ENCODE peak calls at places on chromosomes 13 and 19, in six cellular contexts. One of them, this sample, is unnamed.

GRCh38 chr13:46614582-46614981 is 61.6 kb downstream of the LRCH1 start:
- DNase-seq in amniotic epithelial cell: peak; percentile 88
- DNase-seq in B cell: no peak
- DNase-seq in OCI-LY7: no peak
- DNase-seq in Calu3: no peak
- DNase-seq in fibroblast of gingiva: peak; percentile 72
- DNase-seq in this sample: no peak

GRCh38 chr13:95391325-95391724 is 90.1 kb upstream of the ABCC4 start:
- DNase-seq in Calu3: no peak
- DNase-seq in amniotic epithelial cell: no peak
- DNase-seq in fibroblast of gingiva: peak; percentile 43
- DNase-seq in OCI-LY7: no peak
- DNase-seq in B cell: no peak
- DNase-seq in this sample: no peak

GRCh38 chr19:28351761-28352160 is 861.2 kb downstream of the UQCRFS1 start:
- DNase-seq in OCI-LY7: no peak
- DNase-seq in Calu3: no peak
- DNase-seq in amniotic epithelial cell: no peak
- DNase-seq in fibroblast of gingiva: no peak
- DNase-seq in B cell: no peak
- DNase-seq in this sample: no peak

GRCh38 chr13:110820311-110820710 is 94.6 kb downstream of the ANKRD10 start:
- DNase-seq in Calu3: no peak
- DNase-seq in fibroblast of gingiva: no peak
- DNase-seq in OCI-LY7: no peak
- DNase-seq in amniotic epithelial cell: no peak
- DNase-seq in B cell: no peak
- DNase-seq in this sample: peak; percentile 52

GRCh38 chr13:77143325-77143907 is 116.5 kb upstream of the FBXL3 start:
- DNase-seq in B cell: no peak
- DNase-seq in amniotic epithelial cell: peak; percentile 84
- DNase-seq in OCI-LY7: no peak
- DNase-seq in Calu3: peak; percentile 1
- DNase-seq in fibroblast of gingiva: peak; percentile 61
- DNase-seq in this sample: no peak

GRCh38 chr19:38649305-38650179 is 2.1 kb downstream of the ACTN4 start:
- DNase-seq in OCI-LY7: no peak
- DNase-seq in fibroblast of gingiva: no peak
- DNase-seq in amniotic epithelial cell: no peak
- DNase-seq in B cell: no peak
- DNase-seq in Calu3: peak; percentile 80
- DNase-seq in this sample: no peak

GRCh38 chr13:48775285-48775684 is 121.6 kb downstream of the CYSLTR2 start:
- DNase-seq in B cell: no peak
- DNase-seq in fibroblast of gingiva: no peak
- DNase-seq in amniotic epithelial cell: peak; percentile 79
- DNase-seq in OCI-LY7: no peak
- DNase-seq in Calu3: no peak
- DNase-seq in this sample: no peak

GRCh38 chr19:49150106-49150943 is 4.9 kb downstream of the HRC start:
- DNase-seq in OCI-LY7: peak; percentile 90
- DNase-seq in fibroblast of gingiva: peak; percentile 75
- DNase-seq in amniotic epithelial cell: peak; percentile 70
- DNase-seq in B cell: peak; percentile 63
- DNase-seq in Calu3: peak; percentile 88
- DNase-seq in this sample: peak; percentile 76

GRCh38 chr13:110643324-110643723 is 28.0 kb downstream of the NAXD start:
- DNase-seq in Calu3: no peak
- DNase-seq in amniotic epithelial cell: no peak
- DNase-seq in fibroblast of gingiva: no peak
- DNase-seq in B cell: no peak
- DNase-seq in OCI-LY7: no peak
- DNase-seq in this sample: no peak

GRCh38 chr19:48553676-48554384 is 1.9 kb downstream of the SULT2B1 start:
- DNase-seq in fibroblast of gingiva: peak; percentile 41
- DNase-seq in amniotic epithelial cell: peak; percentile 96
- DNase-seq in B cell: no peak
- DNase-seq in OCI-LY7: no peak
- DNase-seq in Calu3: peak; percentile 27
- DNase-seq in this sample: no peak

GRCh38 chr19:1027953-1028902 is 1.8 kb downstream of the CNN2 start:
- DNase-seq in amniotic epithelial cell: peak; percentile 93
- DNase-seq in B cell: peak; percentile 66
- DNase-seq in fibroblast of gingiva: peak; percentile 97
- DNase-seq in Calu3: peak; percentile 59
- DNase-seq in OCI-LY7: peak; percentile 82
- DNase-seq in this sample: peak; percentile 53

GRCh38 chr19:917323-918151 is at the start of gene KISS1R:
- DNase-seq in OCI-LY7: peak; percentile 78
- DNase-seq in amniotic epithelial cell: no peak
- DNase-seq in fibroblast of gingiva: no peak
- DNase-seq in Calu3: peak; percentile 40
- DNase-seq in B cell: peak; percentile 92
- DNase-seq in this sample: peak; percentile 62

GRCh38 chr19:38321646-38322323 is 2.1 kb downstream of the KCNK6 start:
- DNase-seq in amniotic epithelial cell: peak; percentile 97
- DNase-seq in OCI-LY7: no peak
- DNase-seq in B cell: no peak
- DNase-seq in fibroblast of gingiva: peak; percentile 31
- DNase-seq in Calu3: no peak
- DNase-seq in this sample: no peak

GRCh38 chr19:6000228-6000847 is 22.4 kb upstream of the RANBP3 start:
- DNase-seq in Calu3: no peak
- DNase-seq in amniotic epithelial cell: no peak
- DNase-seq in B cell: no peak
- DNase-seq in OCI-LY7: no peak
- DNase-seq in fibroblast of gingiva: no peak
- DNase-seq in this sample: no peak

GRCh38 chr13:38735655-38736440 is 49.0 kb downstream of the FREM2 start:
- DNase-seq in OCI-LY7: no peak
- DNase-seq in Calu3: no peak
- DNase-seq in fibroblast of gingiva: no peak
- DNase-seq in B cell: no peak
- DNase-seq in amniotic epithelial cell: no peak
- DNase-seq in this sample: no peak

GRCh38 chr13:60351326-60351725 is 45.7 kb upstream of the TDRD3 start:
- DNase-seq in B cell: no peak
- DNase-seq in fibroblast of gingiva: peak; percentile 97
- DNase-seq in OCI-LY7: no peak
- DNase-seq in Calu3: no peak
- DNase-seq in amniotic epithelial cell: peak; percentile 88
- DNase-seq in this sample: no peak

GRCh38 chr13:41652735-41653361 is 195.5 kb downstream of the RGCC start:
- DNase-seq in Calu3: peak; percentile 34
- DNase-seq in B cell: peak; percentile 34
- DNase-seq in OCI-LY7: peak; percentile 79
- DNase-seq in amniotic epithelial cell: peak; percentile 62
- DNase-seq in fibroblast of gingiva: peak; percentile 63
- DNase-seq in this sample: peak; percentile 65

GRCh38 chr13:43664700-43665191 is 122.0 kb downstream of the ENOX1 start:
- DNase-seq in Calu3: peak; percentile 39
- DNase-seq in fibroblast of gingiva: peak; percentile 54
- DNase-seq in amniotic epithelial cell: peak; percentile 74
- DNase-seq in B cell: no peak
- DNase-seq in OCI-LY7: no peak
- DNase-seq in this sample: no peak

GRCh38 chr19:18745931-18746330 is 45.2 kb downstream of the COMP start:
- DNase-seq in Calu3: no peak
- DNase-seq in OCI-LY7: no peak
- DNase-seq in amniotic epithelial cell: no peak
- DNase-seq in B cell: no peak
- DNase-seq in fibroblast of gingiva: no peak
- DNase-seq in this sample: no peak

GRCh38 chr13:113545931-113546516 is 38.5 kb upstream of the TFDP1 start:
- DNase-seq in OCI-LY7: no peak
- DNase-seq in Calu3: no peak
- DNase-seq in B cell: no peak
- DNase-seq in fibroblast of gingiva: no peak
- DNase-seq in amniotic epithelial cell: no peak
- DNase-seq in this sample: no peak

GRCh38 chr19:19650331-19650730 is 6.9 kb upstream of the GMIP start:
- DNase-seq in B cell: no peak
- DNase-seq in OCI-LY7: no peak
- DNase-seq in Calu3: no peak
- DNase-seq in fibroblast of gingiva: no peak
- DNase-seq in amniotic epithelial cell: no peak
- DNase-seq in this sample: no peak

GRCh38 chr13:107170270-107170931 is 602.5 kb upstream of the ARGLU1 start:
- DNase-seq in amniotic epithelial cell: no peak
- DNase-seq in fibroblast of gingiva: no peak
- DNase-seq in OCI-LY7: no peak
- DNase-seq in B cell: no peak
- DNase-seq in Calu3: no peak
- DNase-seq in this sample: no peak

GRCh38 chr13:80337706-80338105 is 3.2 kb downstream of the SPRY2 start:
- DNase-seq in B cell: no peak
- DNase-seq in Calu3: no peak
- DNase-seq in amniotic epithelial cell: peak; percentile 36
- DNase-seq in fibroblast of gingiva: peak; percentile 19
- DNase-seq in OCI-LY7: no peak
- DNase-seq in this sample: no peak

GRCh38 chr19:35135389-35135909 is 590 bp upstream of the LGI4 start:
- DNase-seq in OCI-LY7: peak; percentile 79
- DNase-seq in B cell: peak; percentile 83
- DNase-seq in Calu3: peak; percentile 89
- DNase-seq in amniotic epithelial cell: peak; percentile 61
- DNase-seq in fibroblast of gingiva: peak; percentile 50
- DNase-seq in this sample: peak; percentile 82

GRCh38 chr19:50368649-50369570 is 3.5 kb upstream of the NAPSA start:
- DNase-seq in OCI-LY7: peak; percentile 92
- DNase-seq in amniotic epithelial cell: peak; percentile 86
- DNase-seq in B cell: peak; percentile 79
- DNase-seq in Calu3: peak; percentile 89
- DNase-seq in fibroblast of gingiva: peak; percentile 84
- DNase-seq in this sample: peak; percentile 83

GRCh38 chr19:29540128-29540527 is 14.3 kb downstream of the VSTM2B start:
- DNase-seq in fibroblast of gingiva: no peak
- DNase-seq in amniotic epithelial cell: no peak
- DNase-seq in B cell: no peak
- DNase-seq in OCI-LY7: no peak
- DNase-seq in Calu3: no peak
- DNase-seq in this sample: no peak

GRCh38 chr13:105272660-105273631 is 1262.5 kb downstream of the EFNB2 start:
- DNase-seq in amniotic epithelial cell: no peak
- DNase-seq in B cell: no peak
- DNase-seq in Calu3: no peak
- DNase-seq in fibroblast of gingiva: no peak
- DNase-seq in OCI-LY7: no peak
- DNase-seq in this sample: peak; percentile 37

GRCh38 chr19:18114483-18114882 is 16.9 kb downstream of the MAST3 start:
- DNase-seq in OCI-LY7: no peak
- DNase-seq in fibroblast of gingiva: no peak
- DNase-seq in B cell: no peak
- DNase-seq in amniotic epithelial cell: no peak
- DNase-seq in Calu3: no peak
- DNase-seq in this sample: no peak

GRCh38 chr13:46553886-46554855 is 1.2 kb downstream of the LRCH1 start:
- DNase-seq in Calu3: peak; percentile 66
- DNase-seq in amniotic epithelial cell: peak; percentile 83
- DNase-seq in OCI-LY7: peak; percentile 82
- DNase-seq in fibroblast of gingiva: peak; percentile 74
- DNase-seq in B cell: peak; percentile 87
- DNase-seq in this sample: peak; percentile 79

GRCh38 chr19:45097776-45098520 is 5.0 kb downstream of the PPP1R37 start:
- DNase-seq in OCI-LY7: no peak
- DNase-seq in amniotic epithelial cell: peak; percentile 97
- DNase-seq in fibroblast of gingiva: peak; percentile 89
- DNase-seq in B cell: no peak
- DNase-seq in Calu3: peak; percentile 77
- DNase-seq in this sample: no peak

GRCh38 chr13:42271337-42272114 is 426 bp upstream of the AKAP11 start:
- DNase-seq in amniotic epithelial cell: peak; percentile 100
- DNase-seq in OCI-LY7: peak; percentile 98
- DNase-seq in fibroblast of gingiva: peak; percentile 100
- DNase-seq in B cell: peak; percentile 98
- DNase-seq in Calu3: peak; percentile 84
- DNase-seq in this sample: peak; percentile 99

GRCh38 chr19:2330255-2330631 is 1.8 kb downstream of the SPPL2B start:
- DNase-seq in amniotic epithelial cell: no peak
- DNase-seq in OCI-LY7: no peak
- DNase-seq in Calu3: no peak
- DNase-seq in B cell: no peak
- DNase-seq in fibroblast of gingiva: no peak
- DNase-seq in this sample: no peak